ENCODE peak calls at places on chromosomes 3 and 15, in ten cellular contexts. One of them, this sample, is unnamed.

GRCh38 chr15:32838820-32839219 is 121.0 kb downstream of the GREM1 start:
- DNase-seq in EH: peak; percentile 99
- DNase-seq in AG20443: peak; percentile 82
- DNase-seq in posterior cingulate gyrus: peak; percentile 66
- DNase-seq in activated gamma-delta T cell treated with Interleukin-2 at 50 U/mL for 16 hours: no peak
- DNase-seq in aorta: peak; percentile 46
- DNase-seq in neural progenitor cell: no peak
- DNase-seq in left ventricle myocardium superior: no peak
- DNase-seq in mesenteric fat pad: no peak
- DNase-seq in M059J: peak; percentile 98
- DNase-seq in this sample: no peak

GRCh38 chr3:150385296-150386242 is 22.5 kb upstream of the TSC22D2 start:
- DNase-seq in EH: peak; percentile 8
- DNase-seq in AG20443: no peak
- DNase-seq in posterior cingulate gyrus: no peak
- DNase-seq in activated gamma-delta T cell treated with Interleukin-2 at 50 U/mL for 16 hours: no peak
- DNase-seq in aorta: no peak
- DNase-seq in neural progenitor cell: no peak
- DNase-seq in left ventricle myocardium superior: no peak
- DNase-seq in mesenteric fat pad: no peak
- DNase-seq in M059J: no peak
- DNase-seq in this sample: no peak

GRCh38 chr15:95215016-95215415 is 983.7 kb downstream of the MCTP2 start:
- DNase-seq in EH: no peak
- DNase-seq in AG20443: no peak
- DNase-seq in posterior cingulate gyrus: no peak
- DNase-seq in activated gamma-delta T cell treated with Interleukin-2 at 50 U/mL for 16 hours: no peak
- DNase-seq in aorta: no peak
- DNase-seq in neural progenitor cell: no peak
- DNase-seq in left ventricle myocardium superior: no peak
- DNase-seq in mesenteric fat pad: no peak
- DNase-seq in M059J: no peak
- DNase-seq in this sample: no peak

GRCh38 chr3:43531835-43532234 is 90.0 kb downstream of the ANO10 start:
- DNase-seq in EH: peak; percentile 69
- DNase-seq in AG20443: peak; percentile 67
- DNase-seq in posterior cingulate gyrus: peak; percentile 20
- DNase-seq in activated gamma-delta T cell treated with Interleukin-2 at 50 U/mL for 16 hours: no peak
- DNase-seq in aorta: no peak
- DNase-seq in neural progenitor cell: no peak
- DNase-seq in left ventricle myocardium superior: no peak
- DNase-seq in mesenteric fat pad: no peak
- DNase-seq in M059J: peak; percentile 74
- DNase-seq in this sample: peak; percentile 86

GRCh38 chr3:65596511-65597224 is 442.1 kb downstream of the MAGI1 start:
- DNase-seq in EH: no peak
- DNase-seq in AG20443: no peak
- DNase-seq in posterior cingulate gyrus: peak; percentile 38
- DNase-seq in activated gamma-delta T cell treated with Interleukin-2 at 50 U/mL for 16 hours: no peak
- DNase-seq in aorta: no peak
- DNase-seq in neural progenitor cell: peak; percentile 49
- DNase-seq in left ventricle myocardium superior: no peak
- DNase-seq in mesenteric fat pad: no peak
- DNase-seq in M059J: no peak
- DNase-seq in this sample: no peak

GRCh38 chr15:82805994-82806406 is at the start of gene FSD2:
- DNase-seq in EH: peak; percentile 13
- DNase-seq in AG20443: no peak
- DNase-seq in posterior cingulate gyrus: no peak
- DNase-seq in activated gamma-delta T cell treated with Interleukin-2 at 50 U/mL for 16 hours: no peak
- DNase-seq in aorta: no peak
- DNase-seq in neural progenitor cell: no peak
- DNase-seq in left ventricle myocardium superior: peak; percentile 67
- DNase-seq in mesenteric fat pad: no peak
- DNase-seq in M059J: no peak
- DNase-seq in this sample: no peak

GRCh38 chr15:63186065-63186464 is 3.3 kb upstream of the RAB8B start:
- DNase-seq in EH: peak; percentile 93
- DNase-seq in AG20443: peak; percentile 58
- DNase-seq in posterior cingulate gyrus: no peak
- DNase-seq in activated gamma-delta T cell treated with Interleukin-2 at 50 U/mL for 16 hours: no peak
- DNase-seq in aorta: no peak
- DNase-seq in neural progenitor cell: no peak
- DNase-seq in left ventricle myocardium superior: no peak
- DNase-seq in mesenteric fat pad: no peak
- DNase-seq in M059J: peak; percentile 85
- DNase-seq in this sample: peak; percentile 87

GRCh38 chr3:14617508-14618023 is 34.0 kb upstream of the CCDC174 start:
- DNase-seq in EH: no peak
- DNase-seq in AG20443: no peak
- DNase-seq in posterior cingulate gyrus: no peak
- DNase-seq in activated gamma-delta T cell treated with Interleukin-2 at 50 U/mL for 16 hours: no peak
- DNase-seq in aorta: no peak
- DNase-seq in neural progenitor cell: no peak
- DNase-seq in left ventricle myocardium superior: no peak
- DNase-seq in mesenteric fat pad: no peak
- DNase-seq in M059J: peak; percentile 64
- DNase-seq in this sample: no peak

GRCh38 chr3:11059090-11059798 is 66.7 kb downstream of the SLC6A1 start:
- DNase-seq in EH: peak; percentile 82
- DNase-seq in AG20443: peak; percentile 87
- DNase-seq in posterior cingulate gyrus: peak; percentile 66
- DNase-seq in activated gamma-delta T cell treated with Interleukin-2 at 50 U/mL for 16 hours: no peak
- DNase-seq in aorta: peak; percentile 60
- DNase-seq in neural progenitor cell: peak; percentile 85
- DNase-seq in left ventricle myocardium superior: peak; percentile 44
- DNase-seq in mesenteric fat pad: no peak
- DNase-seq in M059J: peak; percentile 67
- DNase-seq in this sample: peak; percentile 57

GRCh38 chr15:79863886-79864285 is 32.9 kb downstream of the MTHFS start:
- DNase-seq in EH: peak; percentile 58
- DNase-seq in AG20443: no peak
- DNase-seq in posterior cingulate gyrus: no peak
- DNase-seq in activated gamma-delta T cell treated with Interleukin-2 at 50 U/mL for 16 hours: no peak
- DNase-seq in aorta: no peak
- DNase-seq in neural progenitor cell: no peak
- DNase-seq in left ventricle myocardium superior: no peak
- DNase-seq in mesenteric fat pad: no peak
- DNase-seq in M059J: peak; percentile 91
- DNase-seq in this sample: peak; percentile 76

GRCh38 chr3:8767667-8768363 is 1.6 kb downstream of the OXTR start:
- DNase-seq in EH: peak; percentile 64
- DNase-seq in AG20443: peak; percentile 49
- DNase-seq in posterior cingulate gyrus: peak; percentile 40
- DNase-seq in activated gamma-delta T cell treated with Interleukin-2 at 50 U/mL for 16 hours: no peak
- DNase-seq in aorta: no peak
- DNase-seq in neural progenitor cell: peak; percentile 42
- DNase-seq in left ventricle myocardium superior: peak; percentile 43
- DNase-seq in mesenteric fat pad: no peak
- DNase-seq in M059J: no peak
- DNase-seq in this sample: peak; percentile 71

This sample was measured in mammary epithelial cell.